ENCODE peak calls at places on chromosomes 3 and 15, in four cellular contexts. A is astrocyte, X is mesenchymal stem cell, H is ovary. G is an unnamed sample. For H3K4me1, the result is how much of the 10 kb centered on the place peaks cover.

GRCh38 chr15:78216276-78217229 is 17.8 kb downstream of the ACSBG1 start:
- DNase-seq in H (no peak), A (no peak), X (no peak), G (no peak)

GRCh38 chr3:126654571-126655393 is at the start of gene TXNRD3:
- DNase-seq in A (peak), X (peak), H (peak), G (peak)

GRCh38 chr15:52912172-52912571 is 122.0 kb upstream of the ONECUT1 start:
- DNase-seq in X (no peak), A (no peak), H (no peak), G (no peak)

GRCh38 chr3:46695177-46695961 is 1.9 kb upstream of the ALS2CL start:
- DNase-seq in H (no peak), X (no peak), A (no peak), G (peak)

GRCh38 chr3:45280227-45280626 is 54.1 kb upstream of the TMEM158 start:
- DNase-seq in X (no peak), H (no peak), A (no peak), G (no peak)

GRCh38 chr3:146421814-146422748 is 47.3 kb downstream of the PLSCR2 start:
- DNase-seq in A (peak), H (no peak), X (peak), G (no peak)

GRCh38 chr3:143581972-143582722 is 266.1 kb downstream of the SLC9A9 start:
- DNase-seq in H (no peak), X (no peak), A (no peak), G (no peak)

GRCh38 chr3:37741644-37742043 is 120.0 kb upstream of the CTDSPL start:
- DNase-seq in X (no peak), A (no peak), H (peak), G (no peak)

GRCh38 chr3:138850151-138850550 is 15.4 kb upstream of the PIK3CB start:
- DNase-seq in X (peak), A (peak), H (no peak), G (no peak)

GRCh38 chr3:46893763-46894162 is 16.2 kb downstream of the PTH1R start:
- DNase-seq in X (no peak), A (no peak), H (no peak), G (no peak)

GRCh38 chr3:184726497-184726896 is 14.6 kb upstream of the MAGEF1 start:
- DNase-seq in X (no peak), A (no peak), H (no peak), G (no peak)

GRCh38 chr3:151146071-151146730 is 56.8 kb downstream of the GPR171 start:
- DNase-seq in H (peak), X (peak), A (peak), G (peak)

GRCh38 chr3:51269466-51269865 is 115.6 kb upstream of the MANF start:
- DNase-seq in X (no peak), A (no peak), H (no peak), G (no peak)

GRCh38 chr15:63176302-63176701 is 13.1 kb upstream of the RAB8B start:
- DNase-seq in X (no peak), H (no peak), A (peak), G (no peak)

GRCh38 chr3:33467786-33468185 is 27.6 kb upstream of the UBP1 start:
- DNase-seq in A (no peak), X (no peak), H (no peak), G (no peak)

GRCh38 chr15:77414781-77415442 is 5.0 kb downstream of the PEAK1 start:
- DNase-seq in A (no peak), X (no peak), H (no peak), G (no peak)

GRCh38 chr3:26068890-26069289 is 279.0 kb downstream of the OXSM start:
- DNase-seq in X (no peak), A (no peak), H (no peak), G (no peak)

GRCh38 chr15:56341201-56341600 is 24.0 kb upstream of the TEX9 start:
- DNase-seq in A (no peak), X (no peak), H (no peak), G (no peak)

GRCh38 chr3:153856932-153857331 is 264.3 kb upstream of the ARHGEF26 start:
- DNase-seq in H (no peak), X (no peak), A (peak), G (no peak)

GRCh38 chr3:149480326-149481017 is 6.0 kb downstream of the TM4SF4 start:
- DNase-seq in X (peak), A (peak), H (peak), G (no peak)

GRCh38 chr3:184375747-184376495 is 2.1 kb downstream of the THPO start:
- DNase-seq in X (no peak), H (no peak), A (no peak), G (no peak)

GRCh38 chr3:14804835-14805780 is 13.7 kb upstream of the FGD5 start:
- DNase-seq in A (no peak), X (no peak), H (no peak), G (no peak)

GRCh38 chr3:127487196-127487595 is 103.3 kb downstream of the TPRA1 start:
- DNase-seq in H (no peak), X (no peak), A (no peak), G (no peak)

GRCh38 chr3:7322957-7323679 is 462.2 kb downstream of the GRM7 start:
- DNase-seq in X (peak), A (peak), H (no peak), G (no peak)

GRCh38 chr3:8739757-8740508 is 6.3 kb downstream of the CAV3 start:
- DNase-seq in H (no peak), X (peak), A (peak), G (no peak)

GRCh38 chr3:118927449-118927848 is 107.2 kb downstream of the IGSF11 start:
- DNase-seq in X (no peak), H (no peak), A (no peak), G (no peak)

GRCh38 chr3:19881852-19882251 is 52.2 kb downstream of the EFHB start:
- DNase-seq in X (no peak), H (no peak), A (no peak), G (no peak)

GRCh38 chr3:43624619-43625305 is 3.0 kb upstream of the ANO10 start:
- DNase-seq in A (no peak), X (no peak), H (no peak), G (no peak)

GRCh38 chr15:87349181-87349580 is 907.4 kb downstream of the NTRK3 start:
- DNase-seq in A (no peak), X (peak), H (no peak), G (no peak)

GRCh38 chr3:112653209-112653871 is 12.4 kb upstream of the CCDC80 start:
- DNase-seq in A (peak), H (no peak), X (peak), G (no peak)

GRCh38 chr15:94255540-94255939 is 24.2 kb downstream of the MCTP2 start:
- DNase-seq in H (no peak), X (peak), A (no peak), G (no peak)

GRCh38 chr15:94262201-94262600 is 30.8 kb downstream of the MCTP2 start:
- DNase-seq in X (no peak), A (no peak), H (no peak), G (no peak)

GRCh38 chr15:94258246-94258645 is 26.9 kb downstream of the MCTP2 start:
- DNase-seq in X (no peak), A (no peak), H (no peak), G (no peak)

GRCh38 chr15:94259863-94260262 is 28.5 kb downstream of the MCTP2 start:
- DNase-seq in A (no peak), X (no peak), H (no peak), G (no peak)

DNA sequence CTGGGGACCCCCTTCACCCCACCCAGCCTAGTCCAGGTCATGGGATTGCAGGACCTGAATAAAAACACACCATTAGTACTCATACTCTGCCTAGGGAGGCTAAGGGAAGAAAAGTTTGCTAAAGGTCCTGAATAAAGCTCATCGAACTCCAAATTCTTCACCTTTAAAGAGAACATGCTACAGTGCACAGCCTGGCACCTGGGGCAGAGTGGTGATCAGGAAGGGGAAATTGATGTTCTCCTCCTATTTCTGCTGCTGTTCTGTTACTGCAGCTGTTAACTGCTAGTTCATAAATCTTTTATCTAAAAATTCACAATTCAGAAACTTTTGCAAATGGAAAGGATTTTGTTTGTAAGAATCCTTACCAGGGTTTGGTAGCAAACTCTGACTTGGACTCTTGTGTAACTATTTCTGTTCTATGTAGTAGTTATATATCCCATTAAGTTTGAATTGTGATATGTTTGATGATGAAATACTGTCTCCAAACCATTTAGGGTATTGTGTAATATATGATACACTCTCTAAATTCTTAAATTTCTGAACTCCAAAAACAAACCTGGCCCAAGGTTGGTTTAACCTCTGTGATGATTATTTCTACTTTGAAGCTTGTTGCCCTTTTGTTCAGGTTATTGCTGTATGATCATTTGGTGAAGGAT is 27.9 kb downstream of the MCTP2 start:
- DNase-seq in H (no peak), A (no peak), X (no peak), G (no peak)
- H3K4me1 ChIP-seq in H (under half), A (under half), X (under half), G (under half)

DNA sequence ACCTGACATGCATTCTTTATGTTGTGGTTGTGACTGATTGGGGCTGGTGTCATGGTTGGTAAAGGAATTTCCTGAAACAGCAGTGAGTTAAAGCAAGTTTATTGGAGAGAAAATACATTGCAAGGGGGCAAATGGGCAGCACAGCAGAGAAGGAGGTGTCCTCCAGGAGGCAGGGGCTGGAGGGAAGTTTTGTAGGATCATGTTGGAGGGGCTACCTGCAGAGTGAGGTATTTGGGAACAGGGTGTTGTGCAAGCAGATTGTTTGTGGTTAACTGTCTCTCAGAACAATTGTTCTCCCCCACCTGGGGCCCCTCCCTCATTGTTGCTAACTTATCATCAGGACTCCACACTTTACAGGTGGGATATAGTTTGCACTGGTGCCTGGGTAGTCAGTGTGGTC is 196.0 kb downstream of the NSUN3 start:
- DNase-seq in H (no peak), X (no peak), A (no peak), G (no peak)
- H3K4me3 ChIP-seq in H (no peak), X (no peak), A (no peak), G (no peak)

GRCh38 chr3:57827757-57828156 is 71.6 kb downstream of the SLMAP start:
- DNase-seq in X (no peak), H (no peak), A (no peak), G (no peak)

GRCh38 chr3:57826286-57826951 is 70.3 kb downstream of the SLMAP start:
- DNase-seq in X (no peak), A (no peak), H (no peak), G (no peak)

GRCh38 chr3:57826952-57827723 is 71.0 kb downstream of the SLMAP start:
- DNase-seq in H (no peak), A (no peak), X (no peak), G (no peak)

GRCh38 chr3:57822686-57823085 is 66.6 kb downstream of the SLMAP start:
- DNase-seq in A (peak), H (no peak), X (no peak), G (no peak)

GRCh38 chr3:57825116-57825515 is 69.0 kb downstream of the SLMAP start:
- DNase-seq in H (no peak), A (no peak), X (no peak), G (no peak)
- H3K4me1 ChIP-seq in H (under half), A (under half), X (under half), G (under half)

GRCh38 chr15:76340198-76340801 is 3.7 kb downstream of the ISL2 start:
- DNase-seq in H (no peak), X (peak), A (no peak), G (no peak)
- H3K4me3 ChIP-seq in H (peak), X (peak), A (no peak), G (peak)

GRCh38 chr3:195160257-195160898 is 110.6 kb downstream of the XXYLT1 start:
- DNase-seq in A (no peak), X (peak), H (no peak), G (no peak)
- H3K4me1 ChIP-seq in A (under half), X (under half), H (under half), G (under half)

GRCh38 chr3:59862686-59863085 is 812.9 kb upstream of the CFAP20DC start:
- DNase-seq in H (no peak), A (peak), X (peak), G (no peak)

GRCh38 chr3:59856921-59857320 is 807.1 kb upstream of the CFAP20DC start:
- DNase-seq in H (no peak), A (no peak), X (no peak), G (no peak)

GRCh38 chr3:59857589-59858346 is 807.9 kb upstream of the CFAP20DC start:
- DNase-seq in H (peak), X (peak), A (peak), G (peak)
- H3K4me3 ChIP-seq in H (no peak), X (no peak), A (no peak), G (no peak)

DNA sequence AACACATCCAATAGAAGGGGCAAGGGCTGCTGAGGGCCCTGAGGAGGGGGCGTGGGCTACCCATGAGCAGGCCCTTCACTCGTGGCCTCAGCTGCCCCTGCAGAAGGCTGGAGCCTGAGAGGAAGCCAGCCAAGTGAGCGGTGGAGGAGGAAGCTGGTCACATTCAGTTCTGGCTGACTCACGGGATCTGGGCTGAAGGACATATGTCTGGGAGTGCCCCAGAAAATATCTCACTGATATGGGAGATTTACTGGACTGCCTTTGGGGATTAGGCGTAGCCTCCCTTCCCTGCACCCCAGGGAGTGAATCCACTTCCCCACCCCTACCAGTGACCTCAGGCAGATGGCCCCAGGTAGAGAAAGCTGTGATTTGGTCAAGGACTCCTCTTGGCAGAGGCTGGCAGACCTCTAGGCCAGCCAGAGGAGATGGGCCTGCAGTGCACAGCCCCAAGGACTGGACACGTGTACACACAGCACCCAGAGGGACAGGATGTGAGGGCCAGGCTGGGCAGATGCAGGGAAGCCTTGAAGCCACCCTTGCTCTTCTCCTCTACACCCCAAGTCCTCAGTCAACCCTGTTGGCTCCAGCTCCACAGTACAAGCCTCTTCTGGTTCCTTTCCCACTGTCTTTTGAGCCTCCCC is 14.2 kb upstream of the ANKDD1A start:
- DNase-seq in A (peak), H (peak), X (peak), G (no peak)
- H3K4me1 ChIP-seq in A (under half), H (under half), X (under half), G (half or more)

DNA sequence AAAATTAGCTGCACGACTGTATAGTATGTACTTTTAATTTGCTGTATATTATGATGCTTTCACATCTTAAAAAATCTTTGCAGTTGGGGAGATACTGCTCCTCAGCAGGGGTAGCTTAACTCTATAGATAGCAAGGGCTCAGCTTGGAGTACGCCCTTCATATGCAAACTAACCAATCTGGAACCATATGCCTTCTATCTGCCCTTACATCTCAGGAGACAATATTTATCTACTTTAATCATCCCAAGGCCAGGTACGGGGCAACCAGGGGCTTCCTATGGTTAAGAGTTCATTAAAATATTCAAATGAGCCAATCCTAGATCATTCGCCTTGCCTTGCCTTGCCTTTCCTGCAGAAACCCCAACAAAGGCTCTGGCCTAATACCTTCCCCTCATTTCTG is 204.1 kb upstream of the ZBTB20 start:
- DNase-seq in X (no peak), A (no peak), H (no peak), G (no peak)
- H3K4me3 ChIP-seq in X (no peak), A (no peak), H (no peak), G (no peak)

GRCh38 chr3:42094992-42095391 is 3.8 kb downstream of the TRAK1 start:
- DNase-seq in X (no peak), H (no peak), A (no peak), G (no peak)
- H3K4me1 ChIP-seq in X (under half), H (under half), A (under half), G (under half)

G was measured in CD8-positive, alpha-beta memory T cell.